ENCODE peak calls at places on chromosomes 5 and 9, in seven cellular contexts. T, U, X, J, W, K and B are unnamed samples.

GRCh38 chr5:52632281-52632680 is 155.4 kb upstream of the ITGA1 start:
- DNase-seq in X (no peak), W (no peak), J (no peak), K (no peak), U (no peak), T (no peak), B (no peak)

GRCh38 chr5:142748568-142749249 is 21.5 kb upstream of the ARHGAP26 start:
- DNase-seq in W (no peak), X (peak; percentile 59), T (no peak), U (peak; percentile 11), J (no peak), K (peak; percentile 60), B (no peak)

GRCh38 chr9:5557606-5558587 is 47.6 kb downstream of the PDCD1LG2 start:
- DNase-seq in W (no peak), K (peak; percentile 11), U (no peak), J (no peak), X (no peak), T (no peak), B (no peak)

GRCh38 chr5:145295236-145295635 is 539.9 kb downstream of the PRELID2 start:
- DNase-seq in K (no peak), U (no peak), J (no peak), W (no peak), T (no peak), X (no peak), B (no peak)

GRCh38 chr5:121805931-121806330 is 45.8 kb upstream of the FTMT start:
- DNase-seq in X (no peak), K (no peak), T (no peak), W (no peak), U (no peak), J (no peak), B (no peak)

GRCh38 chr5:91449083-91449482 is 66.0 kb upstream of the ARRDC3 start:
- DNase-seq in K (no peak), W (no peak), U (no peak), X (no peak), J (no peak), T (no peak), B (no peak)

GRCh38 chr5:69158039-69158438 is 8.9 kb upstream of the CCNB1 start:
- DNase-seq in K (no peak), J (no peak), X (no peak), U (no peak), W (no peak), T (no peak), B (no peak)

GRCh38 chr9:95078516-95078915 is 239.0 kb downstream of the FANCC start:
- DNase-seq in J (no peak), W (no peak), X (no peak), K (no peak), T (no peak), U (no peak), B (no peak)

GRCh38 chr9:123377211-123377971 is 21.4 kb downstream of the CRB2 start:
- DNase-seq in T (no peak), X (no peak), J (no peak), U (no peak), W (no peak), K (peak; percentile 83), B (no peak)

GRCh38 chr5:56314536-56314935 is 81.4 kb upstream of the ANKRD55 start:
- DNase-seq in U (no peak), W (no peak), K (no peak), X (no peak), T (no peak), J (no peak), B (peak; percentile 35)

GRCh38 chr5:54254482-54255198 is 55.7 kb downstream of the ARL15 start:
- DNase-seq in W (no peak), K (no peak), T (no peak), J (no peak), U (no peak), X (peak; percentile 4), B (no peak)

GRCh38 chr5:1374680-1375055 is 29.8 kb upstream of the CLPTM1L start:
- DNase-seq in U (no peak), T (no peak), X (no peak), J (no peak), W (no peak), K (no peak), B (peak; percentile 91)

GRCh38 chr5:94422819-94423218 is 195.6 kb downstream of the KIAA0825 start:
- DNase-seq in U (no peak), X (no peak), T (no peak), W (peak; percentile 44), K (no peak), J (no peak), B (peak; percentile 24)

GRCh38 chr9:124782661-124783574 is 6.0 kb downstream of the OLFML2A start:
- DNase-seq in J (peak; percentile 67), T (no peak), K (peak; percentile 5), W (no peak), U (no peak), X (no peak), B (no peak)

GRCh38 chr9:129596541-129597328 is 24.2 kb downstream of the C9orf50 start:
- DNase-seq in U (peak; percentile 35), K (peak; percentile 53), T (peak; percentile 66), J (no peak), W (peak; percentile 88), X (peak; percentile 43), B (no peak)

GRCh38 chr5:124528838-124529237 is 217.6 kb downstream of the ZNF608 start:
- DNase-seq in J (no peak), T (no peak), W (no peak), U (no peak), K (no peak), X (no peak), B (no peak)

GRCh38 chr9:86751956-86752355 is 195.3 kb downstream of the GAS1 start:
- DNase-seq in K (no peak), U (no peak), T (no peak), X (no peak), J (no peak), W (no peak), B (no peak)

GRCh38 chr9:134466869-134467616 is 140.8 kb downstream of the RXRA start:
- DNase-seq in J (no peak), X (no peak), T (no peak), U (no peak), K (no peak), W (no peak), B (no peak)

GRCh38 chr5:42855386-42855785 is 43.7 kb upstream of the SELENOP start:
- DNase-seq in X (no peak), J (no peak), U (no peak), T (no peak), K (no peak), W (no peak), B (no peak)

GRCh38 chr9:10055886-10056395 is 556.9 kb downstream of the PTPRD start:
- DNase-seq in J (peak; percentile 54), U (no peak), K (no peak), X (no peak), T (no peak), W (no peak), B (no peak)

GRCh38 chr9:93324191-93324834 is 127.2 kb upstream of the FAM120A start:
- DNase-seq in T (no peak), U (no peak), K (no peak), J (peak; percentile 76), W (no peak), X (no peak), B (no peak)

GRCh38 chr5:90142531-90142930 is 267.0 kb downstream of the CETN3 start:
- DNase-seq in U (no peak), T (no peak), X (no peak), J (no peak), K (no peak), W (no peak), B (no peak)

GRCh38 chr5:37839441-37840035 is 303 bp downstream of the GDNF start:
- DNase-seq in W (no peak), J (no peak), T (no peak), X (no peak), U (peak; percentile 46), K (peak; percentile 25), B (no peak)

GRCh38 chr5:149240354-149240998 is 31.2 kb upstream of the AFAP1L1 start:
- DNase-seq in X (no peak), T (no peak), U (no peak), J (no peak), W (no peak), K (peak; percentile 56), B (no peak)

GRCh38 chr9:38274746-38275250 is 117.7 kb upstream of the ALDH1B1 start:
- DNase-seq in J (peak; percentile 9), X (no peak), T (no peak), W (no peak), K (no peak), U (no peak), B (no peak)

DNA sequence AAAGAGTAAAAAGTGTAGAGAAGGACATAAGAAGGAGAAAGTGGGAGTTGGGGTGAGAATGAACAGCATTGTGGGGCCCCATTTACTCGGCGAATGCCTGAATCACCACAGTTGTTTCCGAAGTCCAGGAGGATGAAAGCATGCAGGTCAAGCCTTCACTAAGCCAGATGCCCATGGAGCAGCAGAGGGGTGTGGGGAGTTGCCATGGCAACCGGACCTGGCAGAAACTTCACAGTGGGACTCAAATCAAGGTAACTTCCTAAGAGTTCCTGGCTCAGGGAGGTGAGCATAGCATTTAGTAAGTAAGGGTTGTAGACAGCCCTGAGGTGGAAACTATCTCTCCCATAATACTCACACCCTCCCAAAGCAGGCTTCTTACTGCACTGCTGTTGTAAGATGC is 357.1 kb downstream of the TRIM32 start:
- DNase-seq in U (no peak), K (no peak), J (no peak), X (no peak), W (no peak), T (no peak), B (no peak)
- TF ChIP-seq POLR2A in U (no peak), K (no peak), J (no peak), X (no peak), W (no peak), T (no peak), B (no peak)

GRCh38 chr5:60842859-60843692 is 993 bp downstream of the ELOVL7 start:
- DNase-seq in X (peak; percentile 51), J (no peak), U (no peak), T (no peak), W (no peak), K (peak; percentile 28), B (peak; percentile 36)

GRCh38 chr5:60844429-60844890 is 391 bp upstream of the ELOVL7 start:
- DNase-seq in U (no peak), K (no peak), J (no peak), X (no peak), T (no peak), W (peak; percentile 16), B (peak; percentile 45)

GRCh38 chr5:60841361-60841760 is 2.7 kb downstream of the ELOVL7 start:
- DNase-seq in K (no peak), J (no peak), X (no peak), T (no peak), U (no peak), W (no peak), B (no peak)

GRCh38 chr5:60846298-60846697 is 2.2 kb upstream of the ELOVL7 start:
- DNase-seq in J (no peak), W (no peak), K (no peak), U (no peak), T (no peak), X (no peak), B (no peak)

GRCh38 chr5:60843693-60844428 is at the start of gene ELOVL7:
- DNase-seq in J (no peak), K (peak; percentile 87), X (peak; percentile 89), U (no peak), W (peak; percentile 66), T (no peak), B (peak; percentile 15)
- TF ChIP-seq POLR2A in J (peak; percentile 41), K (peak; percentile 83), X (peak; percentile 95), U (no peak), W (peak; percentile 86), T (no peak), B (no peak)

GRCh38 chr9:136996361-136997281 is at the start of gene CLIC3:
- DNase-seq in J (no peak), X (no peak), W (no peak), U (no peak), T (no peak), K (peak; percentile 75), B (peak; percentile 99)
- TF ChIP-seq POLR2A in J (no peak), X (no peak), W (no peak), U (no peak), T (no peak), K (no peak), B (peak; percentile 69)

GRCh38 chr5:96808541-96808828 is 740 bp upstream of the ERAP1 start:
- DNase-seq in W (no peak), J (no peak), U (no peak), X (no peak), T (no peak), K (no peak), B (no peak)
- TF ChIP-seq POLR2A in W (no peak), J (no peak), U (no peak), X (no peak), T (no peak), K (no peak), B (no peak)